ENCODE peak calls at places on chromosome 2, in five cellular contexts. P is kidney, D is GM12865, J is tibial artery, I is H1. X is an unnamed sample.

GRCh38 chr2:216700088-216700567 is 4.8 kb upstream of the IGFBP5 start:
- DNase-seq in P (no peak), D (no peak), J (no peak), I (no peak), X (no peak)

GRCh38 chr2:160538559-160539355 is 45.1 kb upstream of the RBMS1 start:
- DNase-seq in P (no peak), D (no peak), J (no peak), I (no peak), X (no peak)

GRCh38 chr2:55902429-55902828 is 21.2 kb downstream of the EFEMP1 start:
- DNase-seq in P (no peak), D (no peak), J (no peak), I (no peak), X (no peak)

GRCh38 chr2:134261398-134262131 is 7.7 kb downstream of the MGAT5 start:
- DNase-seq in P (no peak), D (peak), J (no peak), I (peak), X (no peak)

GRCh38 chr2:101868525-101868924 is 123.2 kb upstream of the IL1R2 start:
- DNase-seq in P (peak), D (no peak), J (no peak), I (no peak), X (no peak)

GRCh38 chr2:85682378-85682777 is 11.8 kb upstream of the GNLY start:
- DNase-seq in P (no peak), D (no peak), J (no peak), I (no peak), X (no peak)

GRCh38 chr2:239723486-239724193 is 301.5 kb downstream of the NDUFA10 start:
- DNase-seq in P (no peak), D (no peak), J (no peak), I (no peak), X (no peak)

GRCh38 chr2:235026137-235026536 is 74.3 kb downstream of the SH3BP4 start:
- DNase-seq in P (peak), D (no peak), J (no peak), I (no peak), X (peak)

GRCh38 chr2:46488389-46488788 is 9.0 kb downstream of the TMEM247 start:
- DNase-seq in P (no peak), D (no peak), J (no peak), I (no peak), X (no peak)

GRCh38 chr2:149994057-149994728 is 406.6 kb upstream of the MMADHC start:
- DNase-seq in P (no peak), D (no peak), J (no peak), I (no peak), X (peak)

GRCh38 chr2:168127361-168127760 is 120.0 kb downstream of the STK39 start:
- DNase-seq in P (no peak), D (no peak), J (no peak), I (no peak), X (no peak)

GRCh38 chr2:21195326-21195725 is 71.6 kb downstream of the TDRD15 start:
- DNase-seq in P (no peak), D (no peak), J (no peak), I (no peak), X (no peak)

GRCh38 chr2:222525776-222526175 is 101.4 kb downstream of the SGPP2 start:
- DNase-seq in P (no peak), D (no peak), J (no peak), I (no peak), X (no peak)

GRCh38 chr2:64952896-64953482 is 36.2 kb upstream of the SLC1A4 start:
- DNase-seq in P (no peak), D (no peak), J (no peak), I (no peak), X (peak)

GRCh38 chr2:149490296-149490695 is 97.3 kb downstream of the MMADHC start:
- DNase-seq in P (no peak), D (no peak), J (no peak), I (no peak), X (no peak)

GRCh38 chr2:29657674-29658073 is 263.7 kb downstream of the ALK start:
- DNase-seq in P (no peak), D (no peak), J (no peak), I (no peak), X (no peak)

GRCh38 chr2:106097370-106098000 is 96.6 kb downstream of the UXS1 start:
- DNase-seq in P (no peak), D (no peak), J (no peak), I (no peak), X (no peak)

GRCh38 chr2:156562136-156562535 is 126.0 kb downstream of the GPD2 start:
- DNase-seq in P (no peak), D (no peak), J (no peak), I (no peak), X (no peak)

GRCh38 chr2:30871980-30872789 is 64.9 kb upstream of the CAPN13 start:
- DNase-seq in P (no peak), D (no peak), J (no peak), I (peak), X (peak)

GRCh38 chr2:19292007-19292406 is 66.4 kb downstream of the OSR1 start:
- DNase-seq in P (no peak), D (no peak), J (peak), I (no peak), X (no peak)

GRCh38 chr2:26615336-26616031 is 25.7 kb downstream of the CIB4 start:
- DNase-seq in P (no peak), D (peak), J (no peak), I (peak), X (peak)

GRCh38 chr2:101121174-101121573 is 30.0 kb downstream of the TBC1D8 start:
- DNase-seq in P (no peak), D (no peak), J (no peak), I (no peak), X (no peak)

GRCh38 chr2:172440795-172441194 is 13.4 kb downstream of the ITGA6 start:
- DNase-seq in P (no peak), D (peak), J (no peak), I (no peak), X (peak)

GRCh38 chr2:97673915-97674283 is 4.4 kb downstream of the C2orf92 start:
- DNase-seq in P (no peak), D (peak), J (no peak), I (no peak), X (no peak)

DNA sequence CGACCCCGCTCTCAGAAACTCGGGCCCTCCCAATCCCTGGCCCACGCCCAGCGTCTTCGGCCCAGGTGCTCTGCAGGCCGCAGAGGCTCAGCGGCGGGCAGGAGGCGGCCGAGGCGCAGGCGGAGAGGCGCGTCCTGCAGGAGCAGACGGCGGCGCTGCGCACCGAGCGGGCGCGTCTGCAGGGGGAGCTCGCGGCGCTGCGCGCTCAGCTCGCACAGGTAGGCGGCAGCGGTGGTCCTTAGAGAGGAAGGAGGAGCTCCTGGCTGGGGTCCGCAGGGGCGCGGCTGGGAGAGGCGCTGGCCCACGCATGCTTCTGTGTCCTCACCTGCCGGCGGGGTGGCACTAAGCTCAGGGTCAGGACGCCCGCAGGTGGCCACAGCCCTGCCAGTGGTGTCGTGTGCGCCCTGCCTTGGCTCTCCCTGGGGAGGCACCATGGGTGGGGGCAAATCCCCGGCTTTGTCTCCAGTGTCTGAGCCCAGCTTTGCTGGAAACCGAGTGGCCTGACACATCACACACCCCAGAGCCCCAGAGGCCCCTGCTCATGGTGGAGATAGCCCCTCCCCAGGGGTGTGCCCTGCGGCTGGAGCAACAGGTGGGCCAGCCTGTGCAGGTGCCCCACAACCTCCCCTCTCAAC is 14.9 kb upstream of the SNED1 start:
- DNase-seq in P (peak), D (peak), J (peak), I (peak), X (peak)
- TF ChIP-seq CTCF in P (peak), D (peak), J (peak), I (peak), X (peak)

DNA sequence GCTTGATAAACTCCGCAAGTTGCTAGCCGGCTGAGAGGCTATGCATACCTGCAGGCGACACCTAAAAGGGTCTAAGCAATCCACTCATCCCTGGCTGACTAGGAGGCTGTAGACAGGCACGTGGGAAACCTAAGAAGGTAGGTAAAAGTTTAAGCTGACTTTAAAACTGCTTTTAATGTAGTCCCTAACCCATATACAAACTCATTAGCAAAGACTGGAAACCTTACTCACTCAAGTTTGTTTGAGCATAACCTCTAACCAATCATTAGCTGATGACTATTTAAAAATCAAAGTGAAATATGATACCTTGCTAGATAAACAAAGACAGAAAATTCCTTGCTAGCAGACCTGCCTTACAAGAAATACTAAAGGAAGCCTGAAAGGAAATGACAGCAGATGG is 106.4 kb downstream of the EXOC6B start:
- DNase-seq in P (no peak), D (no peak), J (no peak), I (no peak), X (peak)
- H3K4me3 ChIP-seq in P (no peak), D (no peak), J (no peak), I (no peak), X (no peak)

GRCh38 chr2:95323347-95324155 is 26.4 kb downstream of the KCNIP3 start:
- DNase-seq in P (peak), D (peak), J (no peak), I (peak), X (peak)
- TF ChIP-seq CTCF in P (peak), D (peak), J (peak), I (peak), X (peak)

GRCh38 chr2:10433948-10434884 is 13.9 kb downstream of the ODC1 start:
- DNase-seq in P (no peak), D (no peak), J (no peak), I (no peak), X (no peak)

GRCh38 chr2:10430886-10431622 is 17.1 kb downstream of the ODC1 start:
- DNase-seq in P (no peak), D (no peak), J (no peak), I (no peak), X (no peak)

GRCh38 chr2:10432315-10433181 is 15.6 kb downstream of the ODC1 start:
- DNase-seq in P (peak), D (peak), J (no peak), I (no peak), X (no peak)

GRCh38 chr2:10433264-10433947 is 14.7 kb downstream of the ODC1 start:
- DNase-seq in P (peak), D (no peak), J (no peak), I (no peak), X (no peak)

DNA sequence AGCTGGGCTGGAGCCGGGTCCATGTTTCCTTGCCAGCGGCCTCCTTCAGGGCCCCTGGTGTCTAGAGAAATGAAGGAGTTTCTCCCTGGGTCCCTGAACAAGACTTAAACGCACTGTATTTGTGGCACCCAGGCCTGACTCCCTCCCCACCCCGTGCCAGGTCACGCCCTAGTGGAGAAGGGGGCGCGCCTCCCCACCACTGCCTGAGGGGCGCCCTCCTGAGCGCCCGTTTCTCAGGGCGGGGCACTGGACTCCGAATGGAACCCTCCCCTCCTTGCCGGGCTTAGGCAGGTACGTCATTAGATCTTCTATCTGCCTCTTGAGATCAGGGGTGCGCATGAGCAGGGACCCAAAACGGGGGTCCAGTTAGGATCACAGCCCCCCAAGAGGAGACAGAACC is 16.3 kb downstream of the ODC1 start:
- DNase-seq in P (peak), D (no peak), J (no peak), I (no peak), X (no peak)
- H3K4me3 ChIP-seq in P (no peak), D (peak), J (no peak), I (peak), X (no peak)

DNA sequence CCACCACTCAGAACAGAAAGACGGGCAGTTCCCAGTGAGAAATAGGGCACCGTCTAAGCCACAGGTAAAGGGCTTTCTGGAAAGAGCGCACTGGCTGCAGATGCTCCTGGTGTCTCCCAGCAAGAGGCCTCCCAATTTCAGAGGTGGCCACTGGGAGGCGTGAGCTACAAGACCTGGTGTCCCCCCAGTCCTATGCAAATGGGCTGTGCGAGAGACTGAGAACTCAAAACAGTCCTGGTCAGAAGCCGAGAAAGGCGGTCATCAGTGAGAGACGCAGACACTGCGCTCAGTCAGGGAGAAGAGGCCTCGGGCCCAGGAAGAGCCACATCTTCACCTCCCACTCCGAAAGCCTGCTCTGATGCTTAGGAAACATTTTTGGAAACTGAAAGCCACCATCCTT is 179.5 kb downstream of the EIPR1 start:
- DNase-seq in P (no peak), D (peak), J (no peak), I (no peak), X (no peak)
- TF ChIP-seq CTCF in P (no peak), D (peak), J (no peak), I (peak), X (no peak)

GRCh38 chr2:25290811-25291510 is 50.8 kb downstream of the DNMT3A start:
- DNase-seq in P (peak), D (no peak), J (no peak), I (no peak), X (peak)

GRCh38 chr2:25285265-25286024 is 56.3 kb downstream of the DNMT3A start:
- DNase-seq in P (no peak), D (no peak), J (no peak), I (no peak), X (no peak)

GRCh38 chr2:25286025-25286400 is 55.7 kb downstream of the DNMT3A start:
- DNase-seq in P (peak), D (peak), J (no peak), I (no peak), X (no peak)

GRCh38 chr2:25283921-25284320 is 57.8 kb downstream of the DNMT3A start:
- DNase-seq in P (no peak), D (no peak), J (no peak), I (no peak), X (no peak)

GRCh38 chr2:25286723-25287483 is 54.8 kb downstream of the DNMT3A start:
- DNase-seq in P (no peak), D (peak), J (no peak), I (no peak), X (no peak)
- H3K4me3 ChIP-seq in P (no peak), D (no peak), J (no peak), I (no peak), X (no peak)